ENCODE peak calls at places on chromosomes 12 and 14, in five cellular contexts. S, D, L, K and H are unnamed samples.

GRCh38 chr14:49982522-49982951 is 89.7 kb downstream of the ARF6 start:
- DNase-seq in S (no peak), D (no peak), L (no peak), K (no peak), H (no peak)

GRCh38 chr12:6461401-6462233 is 8.9 kb downstream of the VAMP1 start:
- DNase-seq in S (no peak), D (no peak), L (peak; percentile 95), K (no peak), H (no peak)

GRCh38 chr14:81797246-81797645 is 263.6 kb upstream of the SEL1L start:
- DNase-seq in S (no peak), D (no peak), L (no peak), K (no peak), H (no peak)

GRCh38 chr14:70188292-70188607 is 501 bp downstream of the SLC8A3 start:
- DNase-seq in S (no peak), D (no peak), L (no peak), K (no peak), H (peak; percentile 39)

GRCh38 chr14:38336298-38336697 is 80.4 kb upstream of the CLEC14A start:
- DNase-seq in S (no peak), D (no peak), L (no peak), K (no peak), H (no peak)

GRCh38 chr14:57575482-57575881 is 81.8 kb upstream of the CCDC198 start:
- DNase-seq in S (no peak), D (no peak), L (no peak), K (no peak), H (no peak)

GRCh38 chr14:90087433-90087832 is 25.6 kb downstream of the KCNK13 start:
- DNase-seq in S (no peak), D (no peak), L (no peak), K (peak; percentile 74), H (no peak)

GRCh38 chr14:102351023-102351422 is 11.7 kb downstream of the CINP start:
- DNase-seq in S (no peak), D (no peak), L (no peak), K (no peak), H (no peak)

GRCh38 chr12:93275589-93275988 is 102.1 kb upstream of the NUDT4 start:
- DNase-seq in S (no peak), D (no peak), L (no peak), K (no peak), H (no peak)

GRCh38 chr12:45285717-45286116 is 69.8 kb downstream of the ANO6 start:
- DNase-seq in S (peak; percentile 60), D (no peak), L (no peak), K (no peak), H (peak; percentile 40)

GRCh38 chr14:35689000-35689460 is 120.1 kb downstream of the RALGAPA1 start:
- DNase-seq in S (no peak), D (no peak), L (no peak), K (no peak), H (no peak)

GRCh38 chr12:77760271-77761025 is 70.2 kb upstream of the NAV3 start:
- DNase-seq in S (no peak), D (no peak), L (no peak), K (no peak), H (no peak)

GRCh38 chr12:42118136-42118879 is 26.4 kb downstream of the GXYLT1 start:
- DNase-seq in S (no peak), D (no peak), L (no peak), K (no peak), H (no peak)

GRCh38 chr14:90381011-90381790 is 15.6 kb upstream of the CALM1 start:
- DNase-seq in S (peak; percentile 17), D (no peak), L (no peak), K (peak; percentile 24), H (no peak)

GRCh38 chr14:57293851-57294837 is 25.4 kb downstream of the AP5M1 start:
- DNase-seq in S (no peak), D (no peak), L (no peak), K (no peak), H (peak; percentile 38)

GRCh38 chr14:26841920-26842741 is 244.3 kb upstream of the NOVA1 start:
- DNase-seq in S (peak; percentile 3), D (no peak), L (no peak), K (peak; percentile 34), H (no peak)

GRCh38 chr12:97575792-97576191 is 113.2 kb downstream of the RMST start:
- DNase-seq in S (no peak), D (no peak), L (no peak), K (peak; percentile 43), H (no peak)

GRCh38 chr14:64200170-64200569 is 94.0 kb downstream of the ESR2 start:
- DNase-seq in S (no peak), D (no peak), L (no peak), K (no peak), H (peak; percentile 47)

GRCh38 chr12:6606331-6607131 is 648 bp downstream of the CHD4 start:
- DNase-seq in S (peak; percentile 72), D (no peak), L (no peak), K (peak; percentile 31), H (peak; percentile 63)

GRCh38 chr12:53115112-53115890 is 12.0 kb downstream of the SOAT2 start:
- DNase-seq in S (peak; percentile 55), D (no peak), L (no peak), K (no peak), H (peak; percentile 97)

GRCh38 chr12:21676781-21677180 is 19.1 kb upstream of the LDHB start:
- DNase-seq in S (no peak), D (no peak), L (no peak), K (no peak), H (no peak)

GRCh38 chr14:36524874-36525745 is 5.1 kb upstream of the NKX2-1 start:
- DNase-seq in S (peak; percentile 57), D (peak; percentile 65), L (no peak), K (peak; percentile 74), H (peak; percentile 94)

GRCh38 chr14:89401783-89402182 is 15.2 kb downstream of the FOXN3 start:
- DNase-seq in S (no peak), D (no peak), L (no peak), K (no peak), H (no peak)

GRCh38 chr12:117052386-117053049 is 46.7 kb downstream of the TESC start:
- DNase-seq in S (no peak), D (no peak), L (no peak), K (no peak), H (peak; percentile 43)

GRCh38 chr14:60220917-60221316 is 28.1 kb upstream of the PPM1A start:
- DNase-seq in S (no peak), D (no peak), L (no peak), K (no peak), H (peak; percentile 36)

GRCh38 chr12:96489392-96490056 is at the start of gene CFAP54:
- DNase-seq in S (peak; percentile 94), D (peak; percentile 75), L (peak; percentile 65), K (peak; percentile 83), H (peak; percentile 98)

GRCh38 chr14:61977217-61977616 is 215.0 kb downstream of the SNAPC1 start:
- DNase-seq in S (no peak), D (no peak), L (no peak), K (no peak), H (no peak)

GRCh38 chr12:90833228-90833627 is 121.7 kb downstream of the CCER1 start:
- DNase-seq in S (no peak), D (no peak), L (no peak), K (no peak), H (no peak)

GRCh38 chr14:99127651-99128167 is 144.3 kb downstream of the BCL11B start:
- DNase-seq in S (no peak), D (no peak), L (no peak), K (no peak), H (peak; percentile 23)

GRCh38 chr12:48981757-48982157 is 3.6 kb downstream of the WNT1 start:
- DNase-seq in S (no peak), D (no peak), L (no peak), K (no peak), H (no peak)

GRCh38 chr12:48982397-48983080 is 4.4 kb downstream of the WNT1 start:
- DNase-seq in S (no peak), D (no peak), L (no peak), K (no peak), H (no peak)

GRCh38 chr12:48979602-48980388 is 1.7 kb downstream of the WNT1 start:
- DNase-seq in S (no peak), D (no peak), L (no peak), K (no peak), H (peak; percentile 52)

GRCh38 chr12:48980389-48980952 is 2.3 kb downstream of the WNT1 start:
- DNase-seq in S (no peak), D (no peak), L (no peak), K (no peak), H (peak; percentile 88)

GRCh38 chr12:48980953-48981756 is 3.0 kb downstream of the WNT1 start:
- DNase-seq in S (no peak), D (no peak), L (no peak), K (no peak), H (peak; percentile 67)
- TF ChIP-seq REST in S (no peak), D (no peak), L (no peak), K (no peak), H (no peak)

DNA sequence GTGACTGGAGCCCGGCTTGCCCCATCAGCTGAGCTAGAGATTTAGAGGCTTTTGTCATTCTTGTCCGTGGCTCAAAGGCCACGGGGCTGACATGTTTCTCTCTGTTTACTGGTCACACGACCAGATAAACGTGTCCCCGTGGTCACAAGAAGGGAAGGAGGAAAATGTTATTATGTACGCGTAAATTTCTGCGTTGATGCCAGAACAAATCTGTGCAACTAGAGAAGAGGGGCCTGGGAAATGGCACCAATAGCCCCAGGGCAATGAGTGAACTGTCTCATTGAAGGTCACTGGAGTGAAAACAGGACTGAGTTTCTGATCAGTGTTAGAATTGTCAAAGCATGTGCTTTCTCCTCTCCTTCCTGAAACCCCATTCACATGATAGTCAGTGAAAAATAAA is 25.3 kb downstream of the OAS2 start:
- DNase-seq in S (no peak), D (no peak), L (no peak), K (no peak), H (no peak)
- TF ChIP-seq EZH2 in S (no peak), D (no peak), L (no peak), K (no peak), H (no peak)

GRCh38 chr12:113468365-113469223 is 3.1 kb downstream of the LHX5 start:
- DNase-seq in S (no peak), D (no peak), L (no peak), K (no peak), H (peak; percentile 69)
- H3K27me3 ChIP-seq in S (peaks cover 82% of the 10 kb centered on the region), D (peaks cover 4% of the 10 kb centered on the region), L (peaks cover 46% of the 10 kb centered on the region), K (peaks cover 94% of the 10 kb centered on the region), H (peaks cover 100% of the 10 kb centered on the region)

DNA sequence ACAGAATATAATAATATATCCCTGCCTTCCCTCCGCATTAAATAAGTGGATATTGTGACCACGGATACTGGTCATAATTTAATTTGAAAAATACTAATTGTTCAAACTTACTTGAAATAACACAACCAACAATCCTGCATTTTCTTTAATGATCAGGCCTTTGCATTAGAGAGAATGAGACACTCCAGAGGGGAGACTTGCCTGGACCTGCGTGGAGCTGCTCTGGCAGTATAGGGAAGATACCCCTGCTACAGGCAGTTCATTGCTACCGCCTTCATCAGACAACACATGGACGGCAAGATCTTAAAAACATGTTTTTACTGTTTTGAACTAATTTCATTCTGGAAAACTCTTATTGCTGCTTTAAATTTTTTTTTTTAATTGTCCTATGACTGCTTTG is 211.0 kb upstream of the FAR2 start:
- DNase-seq in S (no peak), D (no peak), L (no peak), K (no peak), H (no peak)
- TF ChIP-seq REST in S (no peak), D (no peak), L (no peak), K (no peak), H (no peak)